ENCODE peak calls at places on chromosomes 4 and X, in seven cellular contexts. V is fibroblast of villous mesenchyme, P is K562, L is ascending aorta, Q is Peyer's patch, C is stomach, R is cardiac fibroblast. E is an unnamed sample.

GRCh38 chrX:45771560-45772340 is 571.1 kb upstream of the DIPK2B start:
- DNase-seq in V (peak), P (no peak), L (no peak), Q (peak), C (peak), R (peak), E (no peak)

GRCh38 chr4:65383589-65384305 is 286.5 kb downstream of the EPHA5 start:
- DNase-seq in V (no peak), P (no peak), L (no peak), Q (no peak), C (no peak), R (no peak), E (no peak)

GRCh38 chr4:138103597-138104461 is 138.3 kb downstream of the SLC7A11 start:
- DNase-seq in V (no peak), P (no peak), L (no peak), Q (no peak), C (no peak), R (no peak), E (no peak)

GRCh38 chrX:149487292-149487691 is 17.8 kb downstream of the IDS start:
- DNase-seq in V (no peak), P (peak), L (no peak), Q (no peak), C (no peak), R (no peak), E (no peak)

GRCh38 chr4:70737006-70737405 is 15.2 kb downstream of the RUFY3 start:
- DNase-seq in V (peak), P (no peak), L (no peak), Q (no peak), C (no peak), R (no peak), E (no peak)

GRCh38 chrX:115018944-115019343 is 1.5 kb upstream of the IL13RA2 start:
- DNase-seq in V (peak), P (no peak), L (no peak), Q (no peak), C (no peak), R (peak), E (no peak)

GRCh38 chrX:151974336-151975227 is at the start of gene GABRE:
- DNase-seq in V (peak), P (peak), L (peak), Q (peak), C (peak), R (peak), E (no peak)

GRCh38 chr4:86334020-86334750 is 25.7 kb downstream of the MAPK10 start:
- DNase-seq in V (peak), P (no peak), L (no peak), Q (no peak), C (no peak), R (peak), E (no peak)

GRCh38 chrX:21747523-21747922 is 10.4 kb downstream of the SMPX start:
- DNase-seq in V (no peak), P (no peak), L (no peak), Q (no peak), C (no peak), R (peak), E (no peak)

GRCh38 chr4:38935391-38936073 is 67.9 kb downstream of the FAM114A1 start:
- DNase-seq in V (peak), P (no peak), L (no peak), Q (no peak), C (no peak), R (no peak), E (no peak)

GRCh38 chr4:186144596-186145569 is 40.4 kb downstream of the FAM149A start:
- DNase-seq in V (peak), P (no peak), L (peak), Q (peak), C (peak), R (peak), E (no peak)

GRCh38 chr4:139815646-139816601 is 150.3 kb downstream of the MGST2 start:
- DNase-seq in V (peak), P (no peak), L (peak), Q (no peak), C (no peak), R (peak), E (peak)

GRCh38 chrX:40581333-40581910 is 652 bp downstream of the ATP6AP2 start:
- DNase-seq in V (peak), P (no peak), L (no peak), Q (peak), C (no peak), R (peak), E (no peak)

GRCh38 chr4:28548549-28548948 is 1687.9 kb downstream of the STIM2 start:
- DNase-seq in V (no peak), P (no peak), L (no peak), Q (no peak), C (no peak), R (peak), E (no peak)

GRCh38 chr4:40309250-40309774 is 25.8 kb upstream of the CHRNA9 start:
- DNase-seq in V (peak), P (peak), L (peak), Q (peak), C (peak), R (peak), E (peak)

GRCh38 chr4:48831532-48832015 is 686 bp downstream of the OCIAD1 start:
- DNase-seq in V (peak), P (no peak), L (no peak), Q (no peak), C (no peak), R (peak), E (no peak)

GRCh38 chrX:20459410-20460350 is 193.0 kb upstream of the RPS6KA3 start:
- DNase-seq in V (no peak), P (no peak), L (no peak), Q (no peak), C (no peak), R (no peak), E (no peak)

GRCh38 chr4:24917076-24917856 is 4.4 kb upstream of the CCDC149 start:
- DNase-seq in V (no peak), P (no peak), L (no peak), Q (no peak), C (no peak), R (no peak), E (no peak)

GRCh38 chr4:54708339-54709279 is 50.9 kb downstream of the KIT start:
- DNase-seq in V (no peak), P (no peak), L (no peak), Q (no peak), C (no peak), R (no peak), E (no peak)

GRCh38 chr4:57182132-57182874 is 72.1 kb upstream of the IGFBP7 start:
- DNase-seq in V (no peak), P (no peak), L (no peak), Q (no peak), C (no peak), R (no peak), E (no peak)

GRCh38 chr4:126405369-126405982 is 1090.7 kb downstream of the FAT4 start:
- DNase-seq in V (peak), P (no peak), L (no peak), Q (no peak), C (no peak), R (peak), E (no peak)

GRCh38 chrX:17380221-17380620 is 5.2 kb downstream of the NHS start:
- DNase-seq in V (no peak), P (no peak), L (no peak), Q (no peak), C (no peak), R (no peak), E (no peak)

GRCh38 chr4:188127157-188127874 is 11.9 kb upstream of the TRIML1 start:
- DNase-seq in V (peak), P (no peak), L (no peak), Q (no peak), C (no peak), R (peak), E (peak)

GRCh38 chr4:185219551-185220344 is 10.3 kb downstream of the SNX25 start:
- DNase-seq in V (peak), P (no peak), L (peak), Q (peak), C (no peak), R (peak), E (no peak)

GRCh38 chr4:1981251-1982055 is 27.3 kb downstream of the NELFA start:
- DNase-seq in V (no peak), P (peak), L (peak), Q (no peak), C (peak), R (no peak), E (no peak)

DNA sequence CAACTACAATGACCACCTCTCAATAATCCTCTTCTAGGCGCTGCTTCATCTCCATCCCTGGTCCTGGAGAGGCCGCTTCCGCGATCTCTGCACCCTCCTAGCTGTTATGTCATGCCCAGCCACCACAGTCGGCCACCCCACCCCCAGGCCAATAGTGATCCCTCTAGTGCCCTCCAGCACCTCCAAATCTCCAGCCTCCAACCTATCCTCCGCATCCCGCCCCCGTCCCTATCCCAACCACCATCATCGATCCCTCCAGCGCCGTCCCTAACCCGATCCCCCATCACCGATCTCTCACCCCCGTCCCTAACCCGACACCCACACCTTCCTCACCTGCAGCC is 856 bp downstream of the NKRF start:
- DNase-seq in V (no peak), P (no peak), L (no peak), Q (peak), C (no peak), R (no peak), E (no peak)
- TF ChIP-seq CTCF in V (no peak), P (no peak), L (no peak), Q (no peak), C (no peak), R (no peak), E (no peak)

GRCh38 chr4:7645956-7646355 is 211.2 kb upstream of the PSAPL1 start:
- DNase-seq in V (no peak), P (no peak), L (no peak), Q (no peak), C (no peak), R (no peak), E (no peak)
- H3K4me3 ChIP-seq in V (no peak), P (no peak), L (no peak), Q (no peak), C (no peak), R (no peak), E (no peak)

GRCh38 chr4:152398060-152398459 is 137.8 kb downstream of the FBXW7 start:
- DNase-seq in V (peak), P (no peak), L (no peak), Q (no peak), C (no peak), R (peak), E (no peak)
- TF ChIP-seq CTCF in V (peak), P (peak), L (peak), Q (peak), C (no peak), R (peak), E (no peak)

GRCh38 chr4:101307901-101308300 is 39.4 kb downstream of the PPP3CA start:
- DNase-seq in V (no peak), P (no peak), L (no peak), Q (no peak), C (no peak), R (no peak), E (no peak)

GRCh38 chr4:101306225-101306624 is 41.1 kb downstream of the PPP3CA start:
- DNase-seq in V (no peak), P (no peak), L (no peak), Q (no peak), C (no peak), R (no peak), E (no peak)

GRCh38 chr4:101304916-101305315 is 42.4 kb downstream of the PPP3CA start:
- DNase-seq in V (peak), P (no peak), L (no peak), Q (no peak), C (no peak), R (peak), E (peak)

DNA sequence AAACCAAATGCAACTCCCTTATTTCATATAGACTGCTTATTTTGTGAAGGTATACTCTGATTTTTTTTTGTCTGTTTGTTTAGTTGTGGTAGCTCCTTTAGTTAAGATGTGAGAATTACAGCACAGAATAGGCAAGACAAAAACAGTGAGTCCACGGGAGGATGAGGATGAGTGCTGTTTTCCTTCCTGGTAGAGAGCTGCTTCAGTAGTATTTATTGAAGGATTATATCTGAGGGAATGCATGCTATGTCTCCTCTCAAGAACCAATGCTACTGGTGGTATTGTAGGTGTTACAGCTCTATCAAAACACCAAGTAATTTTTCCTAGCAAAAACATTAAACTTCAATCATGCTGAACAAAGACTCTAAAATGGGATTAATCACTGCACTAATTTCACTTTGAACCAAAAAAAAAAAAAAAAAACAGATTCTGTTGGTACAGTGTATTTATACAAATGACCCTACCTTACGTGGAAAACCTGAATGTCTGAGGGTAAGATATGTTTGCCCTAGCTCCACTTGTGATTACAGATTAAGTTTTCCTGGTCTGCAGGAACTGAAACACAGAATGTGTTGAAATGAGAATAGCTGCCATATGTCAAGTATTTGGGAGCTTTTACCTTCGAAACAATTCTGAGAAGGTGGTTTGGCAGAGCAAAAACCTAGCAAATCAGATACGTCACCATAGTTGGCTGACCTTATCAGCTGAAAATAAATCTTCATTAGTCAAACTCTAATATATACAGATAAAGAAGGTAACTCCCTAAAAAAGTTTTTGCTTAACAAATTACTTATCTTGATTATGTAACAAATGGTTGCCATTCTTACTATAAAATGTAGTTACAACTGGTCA is 40.3 kb downstream of the PPP3CA start:
- DNase-seq in V (peak), P (no peak), L (no peak), Q (no peak), C (no peak), R (no peak), E (no peak)
- H3K4me3 ChIP-seq in V (no peak), P (no peak), L (no peak), Q (no peak), C (no peak), R (no peak), E (no peak)

GRCh38 chrX:9846631-9847030 is 60.4 kb downstream of the SHROOM2 start:
- DNase-seq in V (peak), P (no peak), L (no peak), Q (no peak), C (no peak), R (no peak), E (no peak)

GRCh38 chrX:9845574-9845948 is 59.3 kb downstream of the SHROOM2 start:
- DNase-seq in V (peak), P (no peak), L (no peak), Q (no peak), C (no peak), R (peak), E (no peak)

GRCh38 chrX:9848718-9849481 is 62.7 kb downstream of the SHROOM2 start:
- DNase-seq in V (no peak), P (no peak), L (no peak), Q (no peak), C (no peak), R (no peak), E (no peak)

GRCh38 chrX:9844936-9845573 is 58.8 kb downstream of the SHROOM2 start:
- DNase-seq in V (peak), P (no peak), L (no peak), Q (no peak), C (no peak), R (no peak), E (no peak)

GRCh38 chrX:9847071-9847470 is 60.8 kb downstream of the SHROOM2 start:
- DNase-seq in V (peak), P (no peak), L (no peak), Q (no peak), C (no peak), R (no peak), E (no peak)
- TF ChIP-seq CTCF in V (no peak), P (no peak), L (no peak), Q (no peak), C (no peak), R (no peak), E (no peak)

E was measured in HFF-Myc.